ENCODE peak calls at places on chromosome 2, in eight cellular contexts. H is right cardiac atrium; L is left lung; G is spleen; A is K562; T is GM23338; J is suprapubic skin; P is naive thymus-derived CD4-positive, alpha-beta T cell. U is an unnamed sample.

GRCh38 chr2:174492963-174493431 is 6.2 kb upstream of the GPR155 start:
- DNase-seq in L (no peak), H (peak; percentile 47), G (peak; percentile 86), T (no peak), A (no peak), P (peak; percentile 85), J (no peak), U (no peak)

GRCh38 chr2:69221960-69222751 is 164.9 kb downstream of the GFPT1 start:
- DNase-seq in T (no peak), G (no peak), J (no peak), H (no peak), P (no peak), L (no peak), A (no peak), U (peak; percentile 62)

GRCh38 chr2:40227200-40227599 is 224.7 kb downstream of the SLC8A1 start:
- DNase-seq in T (no peak), J (no peak), G (no peak), A (no peak), P (no peak), H (no peak), L (no peak), U (no peak)

GRCh38 chr2:68426885-68427579 is 40.1 kb downstream of the FBXO48 start:
- DNase-seq in H (no peak), A (no peak), P (no peak), J (no peak), T (no peak), L (no peak), G (no peak), U (no peak)

GRCh38 chr2:54429055-54429454 is 27.1 kb upstream of the SPTBN1 start:
- DNase-seq in T (no peak), H (no peak), L (no peak), P (no peak), G (no peak), A (no peak), J (no peak), U (peak; percentile 82)

GRCh38 chr2:99974275-99974674 is 168.1 kb downstream of the AFF3 start:
- DNase-seq in J (no peak), H (no peak), T (no peak), L (no peak), P (no peak), A (no peak), G (no peak), U (no peak)

GRCh38 chr2:170155022-170155722 is 22.8 kb upstream of the MYO3B start:
- DNase-seq in A (peak; percentile 78), L (no peak), H (peak; percentile 56), P (no peak), T (peak; percentile 51), G (no peak), J (no peak), U (peak; percentile 64)

GRCh38 chr2:110157153-110157793 is 41.7 kb upstream of the MALL start:
- DNase-seq in P (no peak), L (no peak), H (no peak), G (no peak), T (peak; percentile 55), A (peak; percentile 38), J (no peak), U (peak; percentile 82)

GRCh38 chr2:113136828-113137775 is 9.7 kb downstream of the IL1RN start:
- DNase-seq in H (no peak), T (peak; percentile 85), J (no peak), A (peak; percentile 62), G (no peak), P (peak; percentile 24), L (no peak), U (peak; percentile 68)

GRCh38 chr2:235051436-235052260 is 99.8 kb downstream of the SH3BP4 start:
- DNase-seq in T (no peak), G (peak; percentile 49), L (no peak), H (no peak), P (no peak), J (no peak), A (no peak), U (no peak)

GRCh38 chr2:181036445-181036844 is 56.0 kb downstream of the UBE2E3 start:
- DNase-seq in J (no peak), H (no peak), L (no peak), G (no peak), P (no peak), A (no peak), T (no peak), U (no peak)

DNA sequence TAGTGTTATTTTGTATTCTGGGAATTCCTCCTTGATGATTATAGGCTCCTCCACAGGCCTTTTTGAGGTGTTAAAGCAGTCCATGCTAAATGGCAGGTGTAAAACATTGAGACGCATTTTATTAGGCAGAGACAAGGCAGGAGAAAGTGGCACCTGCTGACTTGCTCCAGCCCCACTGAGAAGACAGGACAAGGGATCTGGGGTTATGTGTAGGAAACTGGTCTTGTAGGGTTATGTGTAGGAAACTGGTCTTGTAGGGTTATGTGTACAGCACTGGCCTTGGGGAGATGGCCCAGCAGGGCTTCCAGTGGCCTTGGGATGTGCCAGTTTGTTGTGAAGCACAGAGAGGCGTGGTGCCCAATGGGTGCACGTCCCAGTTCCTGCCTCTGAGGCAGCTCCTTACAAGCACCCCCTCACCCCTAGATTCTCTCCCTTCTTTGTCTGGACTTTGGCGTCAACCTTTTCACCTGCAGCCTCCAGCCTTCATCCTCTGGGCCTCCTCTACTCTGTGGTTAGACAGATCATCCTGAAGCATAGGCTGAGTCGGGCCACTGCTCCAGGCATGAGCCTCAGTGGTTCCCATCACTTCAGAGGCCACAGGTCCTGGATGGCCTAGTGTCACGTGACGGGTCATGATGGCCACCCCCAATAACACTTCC is 921 bp upstream of the FABP1 start:
- DNase-seq in T (no peak), G (no peak), P (no peak), A (no peak), H (no peak), J (no peak), L (no peak), U (no peak)
- H3K4me1 ChIP-seq in T (no peaks in the 10 kb centered on the region), G (no peaks in the 10 kb centered on the region), P (no peaks in the 10 kb centered on the region), A (no peaks in the 10 kb centered on the region), H (no peaks in the 10 kb centered on the region), J (no peaks in the 10 kb centered on the region), L (no peaks in the 10 kb centered on the region), U (peaks cover 18% of the 10 kb centered on the region)

DNA sequence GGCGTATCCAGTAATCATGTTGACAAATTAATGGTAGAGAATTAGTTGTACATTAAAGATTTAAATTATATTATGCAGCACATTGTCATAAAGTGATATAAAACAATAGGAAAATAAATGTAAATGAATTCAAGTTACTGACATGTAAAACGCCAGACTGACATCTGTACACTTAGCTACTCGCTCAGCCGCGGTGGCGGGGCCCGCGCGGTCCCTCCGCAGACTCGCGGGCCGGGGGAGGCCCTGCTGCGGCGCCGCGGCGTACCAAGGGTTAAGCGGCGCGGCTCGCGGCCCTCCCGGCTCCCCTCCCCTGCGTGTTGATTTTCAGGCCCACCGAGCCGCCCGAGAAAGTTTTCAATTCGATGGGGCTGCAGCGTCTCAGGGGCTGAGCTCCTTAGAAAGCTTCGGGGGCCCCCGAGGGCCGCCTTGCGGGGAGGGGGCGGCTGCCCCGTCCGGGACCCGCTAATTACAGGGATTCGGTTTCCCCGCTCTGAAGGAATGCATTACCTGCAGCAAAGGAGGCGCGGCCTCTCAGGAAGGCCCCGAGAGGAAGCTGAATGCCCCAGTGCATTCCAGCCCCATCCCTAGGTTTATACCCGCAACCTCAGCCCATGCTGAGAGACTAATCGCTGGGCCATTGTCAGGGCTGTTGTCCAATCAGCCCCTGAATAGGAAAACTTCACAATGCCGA is 138.9 kb upstream of the SIX3 start:
- DNase-seq in T (peak; percentile 97), A (no peak), P (no peak), H (no peak), L (no peak), G (no peak), J (no peak), U (no peak)
- H3K4me3 ChIP-seq in T (peak overlapping the region; percentile 64), A (no peak overlapping the region), P (no peak overlapping the region), H (peak overlapping the region; percentile 47), L (no peak overlapping the region), G (peak overlapping the region; percentile 29), J (peak overlapping the region; percentile 32), U (peak overlapping the region; percentile 20)

GRCh38 chr2:42942214-42942989 is 150.0 kb upstream of the HAAO start:
- DNase-seq in L (no peak), A (no peak), J (no peak), P (no peak), T (no peak), H (no peak), G (no peak), U (no peak)

GRCh38 chr2:42941633-42942176 is 149.3 kb upstream of the HAAO start:
- DNase-seq in H (no peak), G (no peak), L (no peak), A (no peak), T (no peak), P (no peak), J (no peak), U (no peak)

GRCh38 chr2:42947809-42948595 is 155.6 kb upstream of the HAAO start:
- DNase-seq in A (no peak), J (no peak), G (no peak), P (no peak), L (peak; percentile 4), T (no peak), H (peak; percentile 4), U (no peak)

GRCh38 chr2:42942990-42943493 is 150.7 kb upstream of the HAAO start:
- DNase-seq in G (no peak), L (peak; percentile 45), J (no peak), T (no peak), H (peak; percentile 34), A (no peak), P (no peak), U (no peak)

GRCh38 chr2:42944744-42945415 is 152.5 kb upstream of the HAAO start:
- DNase-seq in T (peak; percentile 57), A (peak; percentile 44), G (no peak), H (peak; percentile 45), J (no peak), L (peak; percentile 53), P (no peak), U (peak; percentile 50)
- H3K4me1 ChIP-seq in T (no peaks in the 10 kb centered on the region), A (peaks cover 2% of the 10 kb centered on the region), G (peaks cover 19% of the 10 kb centered on the region), H (no peaks in the 10 kb centered on the region), J (peaks cover 16% of the 10 kb centered on the region), L (peaks cover 8% of the 10 kb centered on the region), P (no peaks in the 10 kb centered on the region), U (no peaks in the 10 kb centered on the region)

DNA sequence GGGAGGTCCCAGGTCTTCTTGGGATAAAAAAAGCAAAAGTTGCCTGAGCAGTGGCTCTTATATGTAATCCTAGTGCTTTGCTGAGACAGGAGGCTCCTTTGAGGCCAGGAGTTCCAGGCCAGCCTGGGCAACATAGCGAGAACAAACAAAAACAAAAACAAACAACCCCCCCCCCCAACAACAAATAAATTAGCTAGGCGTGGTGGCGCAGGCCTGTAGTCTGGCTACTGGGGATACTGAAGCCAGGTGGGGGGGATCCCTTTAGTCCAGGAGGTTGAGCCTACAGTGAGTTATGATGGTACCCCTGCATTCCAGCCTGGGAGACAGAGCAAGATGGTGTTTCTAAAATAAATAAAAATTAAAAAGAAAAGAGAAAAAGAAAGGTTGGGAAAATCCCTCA is 5.4 kb downstream of the GAREM2 start:
- DNase-seq in J (peak; percentile 24), L (no peak), A (no peak), G (no peak), H (no peak), P (no peak), T (no peak), U (no peak)
- H3K4me3 ChIP-seq in J (peak overlapping the region; percentile 63), L (no peak overlapping the region), A (no peak overlapping the region), G (peak overlapping the region; percentile 44), H (no peak overlapping the region), P (no peak overlapping the region), T (peak overlapping the region; percentile 69), U (peak overlapping the region; percentile 35)